ENCODE peak calls at places on chromosomes 3 and 15, in six cellular contexts. W is GM12865, L is AG10803, Q is brain microvascular endothelial cell, P is psoas muscle, K is H1. D is an unnamed sample.

GRCh38 chr3:185406127-185406620 is 43.2 kb downstream of the MAP3K13 start:
- DNase-seq in W (no peak), Q (no peak), L (no peak), K (no peak), P (no peak), D (no peak)

GRCh38 chr3:38738630-38739395 is 77.2 kb downstream of the SCN10A start:
- DNase-seq in P (no peak), W (peak; percentile 41), Q (peak; percentile 58), K (peak; percentile 68), L (peak; percentile 19), D (no peak)

GRCh38 chr15:75639191-75639708 is 774 bp downstream of the IMP3 start:
- DNase-seq in W (no peak), K (no peak), P (no peak), Q (no peak), L (no peak), D (no peak)

GRCh38 chr3:48436855-48437254 is 3.1 kb downstream of the CCDC51 start:
- DNase-seq in P (no peak), W (no peak), Q (no peak), L (no peak), K (no peak), D (no peak)

GRCh38 chr3:146283796-146284485 is 33.0 kb upstream of the PLSCR4 start:
- DNase-seq in Q (no peak), W (no peak), K (no peak), L (no peak), P (no peak), D (no peak)

GRCh38 chr15:53378096-53378620 is 381.3 kb downstream of the WDR72 start:
- DNase-seq in P (no peak), Q (no peak), L (no peak), K (no peak), W (no peak), D (no peak)

GRCh38 chr15:35705885-35706590 is 160.1 kb upstream of the DPH6 start:
- DNase-seq in K (no peak), Q (peak; percentile 68), P (no peak), L (peak; percentile 18), W (no peak), D (no peak)

GRCh38 chr15:69612112-69612511 is 159.5 kb downstream of the RPLP1 start:
- DNase-seq in Q (no peak), P (no peak), K (no peak), W (no peak), L (no peak), D (no peak)

GRCh38 chr3:8887435-8888295 is 75.6 kb downstream of the RAD18 start:
- DNase-seq in L (no peak), K (no peak), Q (peak; percentile 27), W (no peak), P (no peak), D (no peak)

GRCh38 chr3:110814170-110815007 is 257.2 kb upstream of the NECTIN3 start:
- DNase-seq in L (peak; percentile 82), K (no peak), W (peak; percentile 73), Q (peak; percentile 78), P (no peak), D (no peak)

GRCh38 chr15:94580186-94580585 is 348.8 kb downstream of the MCTP2 start:
- DNase-seq in K (no peak), P (no peak), L (no peak), Q (no peak), W (no peak), D (no peak)

GRCh38 chr15:94579261-94579660 is 347.9 kb downstream of the MCTP2 start:
- DNase-seq in P (no peak), Q (no peak), L (no peak), W (no peak), K (no peak), D (no peak)

GRCh38 chr15:94582368-94582767 is 351.0 kb downstream of the MCTP2 start:
- DNase-seq in L (no peak), Q (no peak), K (peak; percentile 31), W (peak; percentile 27), P (no peak), D (no peak)

GRCh38 chr15:94576889-94577533 is 345.6 kb downstream of the MCTP2 start:
- DNase-seq in L (peak; percentile 0), K (peak; percentile 31), Q (no peak), W (peak; percentile 47), P (no peak), D (no peak)
- TF ChIP-seq CTCF in L (peak; percentile 52), K (peak; percentile 84), Q (peak; percentile 46), W (peak; percentile 84), P (peak; percentile 26), D (peak; percentile 58)

DNA sequence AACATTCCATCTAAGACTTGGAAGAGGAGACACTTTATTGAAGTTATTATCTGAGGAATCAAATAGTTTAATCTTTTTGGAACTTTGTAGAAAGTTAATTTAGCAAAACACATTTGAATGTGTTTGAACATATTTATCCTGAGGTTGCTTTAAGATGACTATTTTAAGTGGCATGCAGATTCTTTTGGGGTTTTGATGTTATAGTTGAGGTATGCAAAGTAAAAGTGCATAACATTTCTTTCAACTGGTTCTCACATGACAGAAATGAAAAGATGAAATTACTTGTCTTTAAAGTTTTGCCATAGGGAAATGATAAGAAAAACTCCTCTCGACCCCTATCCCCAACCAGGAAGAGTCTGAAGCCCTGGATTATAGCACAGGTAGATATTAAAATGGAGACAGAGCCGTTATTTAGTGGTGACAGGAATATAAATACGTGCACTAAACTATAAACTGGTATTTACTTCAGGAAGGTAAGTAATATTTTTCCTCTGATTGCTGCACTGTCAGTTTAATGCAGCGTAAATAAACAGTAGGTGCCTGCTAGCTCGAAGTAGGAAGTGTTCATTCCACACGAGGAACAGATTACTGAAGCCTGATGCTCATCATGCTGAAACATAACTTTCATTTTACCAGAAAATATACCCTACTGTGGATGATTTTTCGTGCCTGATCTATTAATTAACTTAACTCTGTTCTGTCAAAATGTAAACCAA is 15.1 kb upstream of the SATB1 start:
- DNase-seq in K (no peak), W (no peak), Q (no peak), L (peak; percentile 37), P (no peak), D (no peak)
- H3K4me3 ChIP-seq in K (no peak overlapping the region), W (no peak overlapping the region), Q (no peak overlapping the region), L (no peak overlapping the region), P (no peak overlapping the region), D (peak overlapping the region; percentile 36)

DNA sequence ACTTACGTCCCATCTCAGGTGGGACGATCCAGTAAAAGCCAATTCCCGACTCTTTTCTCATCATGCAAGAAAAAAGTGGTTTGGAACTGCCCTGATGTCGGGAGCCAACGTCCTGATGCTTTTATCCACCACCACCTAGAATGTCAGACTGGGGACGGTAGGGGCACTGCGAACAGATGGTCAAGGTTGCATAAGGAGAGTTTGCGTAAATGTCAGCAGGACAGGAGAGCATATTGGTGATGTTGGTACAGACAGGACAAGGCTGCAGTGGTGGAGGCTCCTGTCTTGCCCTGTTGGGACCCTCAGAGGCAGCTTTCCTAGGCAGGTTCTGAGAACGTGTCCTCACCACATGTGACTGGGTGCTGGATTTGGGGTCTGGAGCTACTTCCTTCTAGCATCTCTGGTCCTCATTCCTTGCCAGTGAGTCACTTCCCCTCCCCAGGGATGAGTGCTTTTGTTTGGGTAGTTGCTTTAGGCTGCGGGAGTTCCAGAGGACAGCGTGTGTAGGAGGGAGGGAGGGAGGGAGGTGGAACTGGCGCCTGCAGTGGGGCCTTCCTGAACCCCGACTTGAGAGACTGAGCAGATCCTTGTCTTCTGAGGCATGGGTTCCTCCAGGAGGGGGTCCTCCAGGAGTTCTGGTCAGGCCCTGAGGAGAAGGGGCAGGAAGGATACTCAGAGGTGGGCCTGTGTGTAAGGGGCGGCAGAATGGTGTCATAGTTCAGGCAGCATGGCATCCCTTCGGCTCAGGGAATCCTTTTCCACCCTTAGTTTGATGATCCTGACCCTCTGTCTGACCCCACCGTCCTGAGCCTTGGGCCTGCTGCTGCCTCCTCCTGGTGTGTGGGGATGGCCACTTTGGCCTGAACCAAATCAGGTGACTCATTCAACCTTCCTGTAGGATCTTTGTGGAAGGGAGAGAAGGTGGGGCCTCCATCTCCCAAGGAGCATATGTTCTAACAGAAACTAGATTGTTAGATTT is 21.2 kb downstream of the THSD4 start:
- DNase-seq in L (peak; percentile 72), W (no peak), K (no peak), P (no peak), Q (peak; percentile 94), D (no peak)
- TF ChIP-seq CTCF in L (no peak), W (no peak), K (no peak), P (no peak), Q (peak; percentile 58), D (no peak)

DNA sequence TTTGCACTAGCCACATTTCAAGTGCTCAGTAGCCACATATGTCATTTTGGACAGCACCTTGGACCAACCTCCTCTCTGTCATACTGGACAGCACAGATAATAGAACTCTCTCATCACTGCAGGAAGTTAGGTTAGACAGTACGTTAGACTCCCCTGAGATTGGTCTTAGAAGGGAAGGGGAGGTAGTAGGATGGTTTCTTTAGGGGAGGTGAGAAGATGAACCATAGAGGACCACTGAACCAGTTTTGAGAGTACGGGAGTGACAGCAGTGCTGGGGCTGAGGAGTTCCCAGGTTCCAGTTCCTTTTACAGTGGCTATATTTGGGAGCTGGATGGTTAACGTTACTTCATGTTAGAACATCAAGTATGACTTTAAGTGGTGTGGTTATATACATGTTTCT is 7.8 kb downstream of the LRCH3 start:
- DNase-seq in K (no peak), P (no peak), W (peak; percentile 78), L (no peak), Q (no peak), D (no peak)
- H3K4me3 ChIP-seq in K (no peak overlapping the region), P (no peak overlapping the region), W (no peak overlapping the region), L (no peak overlapping the region), Q (no peak overlapping the region), D (no peak overlapping the region)

GRCh38 chr15:85689729-85690128 is 105.0 kb downstream of the KLHL25 start:
- DNase-seq in W (peak; percentile 94), P (no peak), K (peak; percentile 59), L (peak; percentile 59), Q (peak; percentile 49), D (no peak)
- TF ChIP-seq CTCF in W (no peak), P (no peak), K (no peak), L (no peak), Q (no peak), D (no peak)

DNA sequence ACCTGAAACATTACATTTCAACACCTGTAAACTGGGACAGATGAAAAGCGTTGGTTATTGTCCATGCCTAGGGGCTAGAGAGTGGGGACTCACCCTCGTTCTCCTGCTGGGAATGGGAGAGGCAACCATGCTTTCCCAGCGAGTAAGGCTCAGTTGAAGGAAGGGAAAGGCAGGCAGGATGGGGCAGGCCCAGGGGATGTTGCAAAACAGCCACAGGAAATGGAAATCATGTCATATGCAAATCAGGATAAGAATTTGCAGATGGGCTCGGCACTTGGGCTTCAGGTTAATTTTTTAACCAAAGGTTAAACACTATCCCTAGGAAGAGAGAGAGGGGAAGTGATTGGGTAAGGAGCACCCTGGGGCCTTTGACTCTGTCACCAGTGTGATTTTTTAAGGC is 14.5 kb upstream of the PLA2G4E start:
- DNase-seq in W (peak; percentile 65), L (peak; percentile 15), K (no peak), Q (no peak), P (no peak), D (no peak)
- H3K4me3 ChIP-seq in W (peak overlapping the region; percentile 57), L (no peak overlapping the region), K (no peak overlapping the region), Q (no peak overlapping the region), P (no peak overlapping the region), D (no peak overlapping the region)

D was measured in dorsolateral prefrontal cortex.